ENCODE peak calls at places on chromosomes 11 and 22, in eight cellular contexts. G is body of pancreas, J is IMR-90, Q is esophagus squamous epithelium, R is sigmoid colon, A is heart left ventricle, Y is spleen, B is suprapubic skin. T is an unnamed sample. For H3K27me3, the result is how much of the 10 kb centered on the place peaks cover.

GRCh38 chr11:72813740-72814138 is 472 bp upstream of the ATG16L2 start:
- DNase-seq in G (peak), R (peak), B (no peak), J (peak), Q (no peak), A (peak), Y (peak), T (peak)

GRCh38 chr11:45665206-45665932 is at the start of gene CHST1:
- DNase-seq in Q (no peak), G (peak), R (peak), Y (peak), A (peak), B (peak), J (no peak), T (no peak)

GRCh38 chr22:42436402-42436801 is 4.2 kb upstream of the NFAM1 start:
- DNase-seq in Q (no peak), J (no peak), A (no peak), B (no peak), G (no peak), R (no peak), Y (no peak), T (no peak)

GRCh38 chr11:3090096-3090901 is 33.1 kb upstream of the CARS1 start:
- DNase-seq in A (no peak), Y (no peak), B (peak), Q (no peak), J (no peak), G (no peak), R (peak), T (no peak)

GRCh38 chr11:67265633-67266423 is 445 bp upstream of the GRK2 start:
- DNase-seq in J (peak), G (peak), B (no peak), Y (peak), R (peak), A (peak), Q (no peak), T (no peak)

GRCh38 chr11:32418836-32419235 is 16.5 kb downstream of the WT1 start:
- DNase-seq in A (no peak), G (no peak), J (no peak), Y (no peak), Q (no peak), B (no peak), R (no peak), T (no peak)

GRCh38 chr11:32173435-32173834 is 82.6 kb downstream of the RCN1 start:
- DNase-seq in J (peak), A (peak), G (peak), Y (no peak), B (no peak), R (no peak), Q (no peak), T (no peak)

GRCh38 chr11:68160100-68160695 is 39.0 kb upstream of the CHKA start:
- DNase-seq in B (no peak), J (no peak), Y (no peak), Q (no peak), R (no peak), A (no peak), G (no peak), T (peak)

GRCh38 chr11:11020747-11021149 is 162.9 kb upstream of the ZBED5 start:
- DNase-seq in G (no peak), J (peak), A (no peak), R (no peak), Q (no peak), B (no peak), Y (no peak), T (no peak)

GRCh38 chr11:102007567-102008437 is 39.4 kb upstream of the CFAP300 start:
- DNase-seq in G (no peak), A (no peak), B (no peak), J (peak), Y (no peak), R (no peak), Q (no peak), T (no peak)

GRCh38 chr22:32534252-32535215 is 59.9 kb downstream of the FBXO7 start:
- DNase-seq in J (no peak), Q (no peak), A (peak), R (peak), G (peak), Y (no peak), B (peak), T (no peak)

GRCh38 chr11:117915219-117915618 is 14.0 kb downstream of the TMPRSS13 start:
- DNase-seq in A (peak), J (no peak), B (peak), Q (no peak), R (peak), Y (peak), G (no peak), T (no peak)

GRCh38 chr11:69444381-69445130 is 36.9 kb upstream of the LINC01488 start:
- DNase-seq in A (peak), J (peak), G (peak), R (peak), B (no peak), Q (no peak), Y (peak), T (no peak)

GRCh38 chr22:50729391-50730012 is 8.5 kb upstream of the ACR start:
- DNase-seq in Q (no peak), B (peak), Y (peak), R (peak), J (no peak), G (no peak), A (peak), T (no peak)

GRCh38 chr11:127224276-127224675 is 223.7 kb upstream of the KIRREL3 start:
- DNase-seq in Q (no peak), G (no peak), Y (no peak), A (no peak), J (no peak), R (no peak), B (no peak), T (no peak)

GRCh38 chr11:110897035-110897434 is 184.8 kb upstream of the ARHGAP20 start:
- DNase-seq in Q (no peak), G (no peak), R (no peak), J (peak), Y (no peak), B (no peak), A (no peak), T (no peak)

GRCh38 chr11:1398506-1399235 is 8.9 kb downstream of the BRSK2 start:
- DNase-seq in G (no peak), A (no peak), B (no peak), J (no peak), Q (no peak), R (no peak), Y (no peak), T (no peak)
- H3K27me3 ChIP-seq in G (under half), A (under half), B (half or more), J (under half), Q (under half), R (half or more), Y (under half), T (half or more)

GRCh38 chr22:23578306-23578705 is 1.8 kb downstream of the IGLL1 start:
- DNase-seq in Q (no peak), A (no peak), J (no peak), Y (no peak), B (no peak), R (no peak), G (no peak), T (no peak)

GRCh38 chr22:23579870-23580585 is at the start of gene IGLL1:
- DNase-seq in R (no peak), G (no peak), A (no peak), Y (no peak), J (no peak), Q (no peak), B (no peak), T (no peak)

GRCh38 chr22:23581252-23581634 is 1.2 kb upstream of the IGLL1 start:
- DNase-seq in J (no peak), R (no peak), B (no peak), G (no peak), Q (no peak), A (no peak), Y (no peak), T (no peak)

GRCh38 chr22:23580586-23581251 is 629 bp upstream of the IGLL1 start:
- DNase-seq in G (no peak), Y (no peak), J (no peak), R (no peak), B (no peak), Q (no peak), A (no peak), T (no peak)

GRCh38 chr22:23579280-23579679 is 810 bp downstream of the IGLL1 start:
- DNase-seq in J (no peak), G (no peak), Y (no peak), R (no peak), A (no peak), B (no peak), Q (no peak), T (no peak)
- TF ChIP-seq POLR2A in J (no peak), G (no peak), Y (no peak), R (no peak), A (no peak), B (no peak), Q (no peak), T (no peak)

DNA sequence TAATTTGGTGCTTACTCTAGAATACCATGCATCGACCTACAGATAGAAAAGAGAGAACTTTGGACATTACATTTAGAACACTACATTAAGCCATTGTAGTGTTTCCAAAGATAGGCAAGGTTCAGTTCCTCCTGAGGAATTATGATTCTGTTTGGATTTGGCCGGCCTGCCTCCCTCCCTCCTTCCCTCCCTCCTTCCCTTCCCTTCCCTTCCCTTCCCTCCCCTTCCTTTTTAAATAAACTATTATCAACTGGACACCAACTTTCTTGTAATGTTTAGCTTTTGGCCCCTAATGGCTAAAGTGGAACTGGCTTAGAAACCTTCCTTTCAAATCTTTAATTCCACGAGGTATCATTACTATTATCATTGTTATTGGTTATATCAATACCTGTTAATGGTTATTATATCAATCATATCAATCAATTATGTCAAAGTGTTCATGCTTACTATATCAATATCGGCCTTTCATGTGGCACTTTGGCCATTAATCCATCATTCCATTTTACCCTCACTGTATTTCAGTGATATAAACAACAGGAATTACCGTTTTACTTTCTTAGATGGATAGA is 60.4 kb downstream of the TECTA start:
- DNase-seq in G (no peak), A (no peak), Y (no peak), R (no peak), J (no peak), B (no peak), Q (no peak), T (no peak)
- H3K27me3 ChIP-seq in G (under half), A (under half), Y (under half), R (under half), J (under half), B (under half), Q (under half), T (under half)

GRCh38 chr22:39988386-39989114 is 6.2 kb upstream of the FAM83F start:
- DNase-seq in A (no peak), J (no peak), R (no peak), B (no peak), G (no peak), Q (no peak), Y (no peak), T (no peak)
- TF ChIP-seq POLR2A in A (no peak), J (no peak), R (no peak), B (no peak), G (no peak), Q (no peak), Y (no peak), T (no peak)

GRCh38 chr11:75242722-75243600 is 2.4 kb downstream of the TPBGL start:
- DNase-seq in R (no peak), Q (no peak), Y (peak), A (no peak), G (no peak), B (peak), J (no peak), T (no peak)
- H3K27me3 ChIP-seq in R (half or more), Q (under half), Y (under half), A (under half), G (under half), B (under half), J (half or more), T (under half)

GRCh38 chr11:765025-765801 is 12.1 kb downstream of the GATD1 start:
- DNase-seq in G (peak), B (peak), J (peak), A (peak), R (peak), Q (no peak), Y (peak), T (no peak)
- TF ChIP-seq POLR2A in G (no peak), B (no peak), J (no peak), A (no peak), R (no peak), Q (no peak), Y (no peak), T (no peak)